ENCODE peak calls at places on chromosomes 12 and 14, in four cellular contexts. Q, R, S and U are unnamed samples.

GRCh38 chr12:46386360-46386867 is 13.8 kb upstream of the SLC38A2 start:
- DNase-seq in Q (peak; percentile 99), R (peak; percentile 38), S (peak; percentile 80), U (no peak)

GRCh38 chr12:64824500-64825142 is at the start of gene TBC1D30:
- DNase-seq in Q (no peak), R (peak; percentile 12), S (no peak), U (peak; percentile 44)

GRCh38 chr14:101965145-101965531 is 765 bp downstream of the DYNC1H1 start:
- DNase-seq in Q (peak; percentile 65), R (peak; percentile 57), S (no peak), U (peak; percentile 25)

GRCh38 chr12:50192908-50193307 is 25.7 kb upstream of the CERS5 start:
- DNase-seq in Q (peak; percentile 69), R (peak; percentile 35), S (no peak), U (peak; percentile 46)

GRCh38 chr14:104371917-104372316 is 207.6 kb upstream of the C14orf180 start:
- DNase-seq in Q (no peak), R (no peak), S (no peak), U (no peak)

GRCh38 chr14:60575008-60575407 is 66.1 kb downstream of the SIX6 start:
- DNase-seq in Q (no peak), R (no peak), S (no peak), U (no peak)

GRCh38 chr12:93990832-93991748 is 157.3 kb upstream of the PLXNC1 start:
- DNase-seq in Q (peak; percentile 60), R (peak; percentile 72), S (no peak), U (peak; percentile 11)

GRCh38 chr14:36556811-36557433 is 25.5 kb downstream of the NKX2-8 start:
- DNase-seq in Q (peak; percentile 18), R (peak; percentile 73), S (no peak), U (peak; percentile 6)

GRCh38 chr14:97401714-97402113 is 604.5 kb downstream of the VRK1 start:
- DNase-seq in Q (no peak), R (no peak), S (no peak), U (no peak)

GRCh38 chr12:42780671-42781070 is 191.1 kb upstream of the PRICKLE1 start:
- DNase-seq in Q (no peak), R (no peak), S (no peak), U (no peak)

GRCh38 chr12:118575730-118576129 is 199.4 kb downstream of the SUDS3 start:
- DNase-seq in Q (no peak), R (no peak), S (no peak), U (no peak)

GRCh38 chr14:101476931-101477553 is 84.3 kb upstream of the DIO3 start:
- DNase-seq in Q (no peak), R (no peak), S (no peak), U (no peak)

GRCh38 chr12:6420364-6420763 is 24.4 kb upstream of the CD27 start:
- DNase-seq in Q (no peak), R (no peak), S (no peak), U (no peak)

GRCh38 chr14:94001501-94002396 is 4.6 kb downstream of the CCDC197 start:
- DNase-seq in Q (peak; percentile 71), R (peak; percentile 85), S (peak; percentile 63), U (peak; percentile 30)

GRCh38 chr12:15852383-15852782 is 29.8 kb upstream of the STRAP start:
- DNase-seq in Q (peak; percentile 95), R (no peak), S (no peak), U (no peak)

GRCh38 chr12:63066782-63067181 is 84.2 kb downstream of the AVPR1A start:
- DNase-seq in Q (no peak), R (no peak), S (no peak), U (no peak)

GRCh38 chr14:99271288-99271941 is 582 bp downstream of the BCL11B start:
- DNase-seq in Q (no peak), R (no peak), S (no peak), U (no peak)

GRCh38 chr12:130240831-130241590 is 78.7 kb downstream of the FZD10 start:
- DNase-seq in Q (no peak), R (no peak), S (no peak), U (peak; percentile 7)

GRCh38 chr12:83826112-83826511 is 1086.5 kb downstream of the SLC6A15 start:
- DNase-seq in Q (peak; percentile 49), R (peak; percentile 48), S (peak; percentile 7), U (peak; percentile 5)

GRCh38 chr12:94987806-94988205 is 15.7 kb downstream of the NDUFA12 start:
- DNase-seq in Q (no peak), R (no peak), S (peak; percentile 33), U (no peak)

GRCh38 chr12:48988030-48988649 is 10.0 kb downstream of the WNT1 start:
- DNase-seq in Q (peak; percentile 49), R (peak; percentile 75), S (peak; percentile 40), U (peak; percentile 56)

GRCh38 chr12:116765271-116765670 is 27.2 kb downstream of the RNFT2 start:
- DNase-seq in Q (no peak), R (peak; percentile 14), S (no peak), U (no peak)

GRCh38 chr14:88258026-88258425 is 65.0 kb downstream of the KCNK10 start:
- DNase-seq in Q (no peak), R (no peak), S (no peak), U (no peak)

GRCh38 chr12:113130457-113131135 is 5.0 kb downstream of the RASAL1 start:
- DNase-seq in Q (no peak), R (no peak), S (peak; percentile 41), U (peak; percentile 36)

GRCh38 chr12:916240-916639 is 33.3 kb downstream of the RAD52 start:
- DNase-seq in Q (no peak), R (no peak), S (no peak), U (no peak)

GRCh38 chr12:93786669-93787397 is 109.7 kb downstream of the CRADD start:
- DNase-seq in Q (no peak), R (no peak), S (no peak), U (peak; percentile 32)